ENCODE peak calls at places on chromosomes 3 and 15, in ten cellular contexts. One of them, this sample, is unnamed.
A peak's percentile ranks its signal among the peaks of the same experiment; 100 is the strongest.

GRCh38 chr3:32596926-32597369 is 26.3 kb upstream of the DYNC1LI1 start:
- DNase-seq in astrocyte of the cerebellum: no peak
- DNase-seq in A549: no peak
- DNase-seq in AG04450: peak; percentile 62
- DNase-seq in cardiac muscle cell: peak; percentile 35
- DNase-seq in left ventricle myocardium inferior: peak; percentile 38
- DNase-seq in endothelial cell of umbilical vein: no peak
- DNase-seq in WERI-Rb-1: no peak
- DNase-seq in epithelial cell of esophagus: no peak
- DNase-seq in tibial nerve: no peak
- DNase-seq in this sample: no peak

GRCh38 chr3:42115223-42115622 is 24.1 kb downstream of the TRAK1 start:
- DNase-seq in astrocyte of the cerebellum: no peak
- DNase-seq in A549: no peak
- DNase-seq in AG04450: no peak
- DNase-seq in cardiac muscle cell: no peak
- DNase-seq in left ventricle myocardium inferior: no peak
- DNase-seq in endothelial cell of umbilical vein: no peak
- DNase-seq in WERI-Rb-1: no peak
- DNase-seq in epithelial cell of esophagus: no peak
- DNase-seq in tibial nerve: no peak
- DNase-seq in this sample: no peak

GRCh38 chr3:56864090-56864489 is 62.3 kb upstream of the ARHGEF3 start:
- DNase-seq in astrocyte of the cerebellum: no peak
- DNase-seq in A549: no peak
- DNase-seq in AG04450: no peak
- DNase-seq in cardiac muscle cell: no peak
- DNase-seq in left ventricle myocardium inferior: no peak
- DNase-seq in endothelial cell of umbilical vein: no peak
- DNase-seq in WERI-Rb-1: no peak
- DNase-seq in epithelial cell of esophagus: no peak
- DNase-seq in tibial nerve: no peak
- DNase-seq in this sample: no peak

GRCh38 chr3:179768080-179768479 is 115.2 kb downstream of the USP13 start:
- DNase-seq in astrocyte of the cerebellum: peak; percentile 70
- DNase-seq in A549: peak; percentile 14
- DNase-seq in AG04450: peak; percentile 32
- DNase-seq in cardiac muscle cell: peak; percentile 69
- DNase-seq in left ventricle myocardium inferior: no peak
- DNase-seq in endothelial cell of umbilical vein: peak; percentile 43
- DNase-seq in WERI-Rb-1: peak; percentile 59
- DNase-seq in epithelial cell of esophagus: peak; percentile 70
- DNase-seq in tibial nerve: no peak
- DNase-seq in this sample: peak; percentile 3

GRCh38 chr3:105843895-105844500 is 24.8 kb downstream of the CBLB start:
- DNase-seq in astrocyte of the cerebellum: no peak
- DNase-seq in A549: no peak
- DNase-seq in AG04450: no peak
- DNase-seq in cardiac muscle cell: no peak
- DNase-seq in left ventricle myocardium inferior: no peak
- DNase-seq in endothelial cell of umbilical vein: no peak
- DNase-seq in WERI-Rb-1: no peak
- DNase-seq in epithelial cell of esophagus: no peak
- DNase-seq in tibial nerve: no peak
- DNase-seq in this sample: no peak

GRCh38 chr15:52214553-52214952 is 23.4 kb upstream of the GNB5 start:
- DNase-seq in astrocyte of the cerebellum: no peak
- DNase-seq in A549: no peak
- DNase-seq in AG04450: no peak
- DNase-seq in cardiac muscle cell: no peak
- DNase-seq in left ventricle myocardium inferior: no peak
- DNase-seq in endothelial cell of umbilical vein: no peak
- DNase-seq in WERI-Rb-1: no peak
- DNase-seq in epithelial cell of esophagus: no peak
- DNase-seq in tibial nerve: no peak
- DNase-seq in this sample: no peak

GRCh38 chr3:128378631-128379347 is 87.9 kb downstream of the DNAJB8 start:
- DNase-seq in astrocyte of the cerebellum: peak; percentile 27
- DNase-seq in A549: no peak
- DNase-seq in AG04450: peak; percentile 52
- DNase-seq in cardiac muscle cell: peak; percentile 38
- DNase-seq in left ventricle myocardium inferior: peak; percentile 53
- DNase-seq in endothelial cell of umbilical vein: no peak
- DNase-seq in WERI-Rb-1: no peak
- DNase-seq in epithelial cell of esophagus: no peak
- DNase-seq in tibial nerve: no peak
- DNase-seq in this sample: no peak

GRCh38 chr3:50610181-50610971 is 1.2 kb downstream of the CISH start:
- DNase-seq in astrocyte of the cerebellum: no peak
- DNase-seq in A549: no peak
- DNase-seq in AG04450: no peak
- DNase-seq in cardiac muscle cell: peak; percentile 34
- DNase-seq in left ventricle myocardium inferior: peak; percentile 22
- DNase-seq in endothelial cell of umbilical vein: no peak
- DNase-seq in WERI-Rb-1: no peak
- DNase-seq in epithelial cell of esophagus: no peak
- DNase-seq in tibial nerve: no peak
- DNase-seq in this sample: no peak

GRCh38 chr3:135084404-135084803 is 289.3 kb downstream of the EPHB1 start:
- DNase-seq in astrocyte of the cerebellum: no peak
- DNase-seq in A549: no peak
- DNase-seq in AG04450: no peak
- DNase-seq in cardiac muscle cell: no peak
- DNase-seq in left ventricle myocardium inferior: no peak
- DNase-seq in endothelial cell of umbilical vein: no peak
- DNase-seq in WERI-Rb-1: no peak
- DNase-seq in epithelial cell of esophagus: no peak
- DNase-seq in tibial nerve: no peak
- DNase-seq in this sample: no peak

GRCh38 chr3:194565597-194566190 is 67.5 kb downstream of the TMEM44 start:
- DNase-seq in astrocyte of the cerebellum: peak; percentile 46
- DNase-seq in A549: no peak
- DNase-seq in AG04450: no peak
- DNase-seq in cardiac muscle cell: peak; percentile 74
- DNase-seq in left ventricle myocardium inferior: no peak
- DNase-seq in endothelial cell of umbilical vein: no peak
- DNase-seq in WERI-Rb-1: no peak
- DNase-seq in epithelial cell of esophagus: no peak
- DNase-seq in tibial nerve: no peak
- DNase-seq in this sample: peak; percentile 94

GRCh38 chr3:9406856-9407626 is 9.6 kb downstream of the SETD5 start:
- DNase-seq in astrocyte of the cerebellum: no peak
- DNase-seq in A549: no peak
- DNase-seq in AG04450: no peak
- DNase-seq in cardiac muscle cell: no peak
- DNase-seq in left ventricle myocardium inferior: no peak
- DNase-seq in endothelial cell of umbilical vein: no peak
- DNase-seq in WERI-Rb-1: no peak
- DNase-seq in epithelial cell of esophagus: no peak
- DNase-seq in tibial nerve: no peak
- DNase-seq in this sample: no peak

GRCh38 chr3:185820973-185821758 is 3.7 kb downstream of the IGF2BP2 start:
- DNase-seq in astrocyte of the cerebellum: peak; percentile 78
- DNase-seq in A549: peak; percentile 42
- DNase-seq in AG04450: peak; percentile 78
- DNase-seq in cardiac muscle cell: peak; percentile 84
- DNase-seq in left ventricle myocardium inferior: no peak
- DNase-seq in endothelial cell of umbilical vein: peak; percentile 82
- DNase-seq in WERI-Rb-1: no peak
- DNase-seq in epithelial cell of esophagus: peak; percentile 87
- DNase-seq in tibial nerve: no peak
- DNase-seq in this sample: peak; percentile 74

GRCh38 chr3:8210752-8211405 is 290.7 kb upstream of the LMCD1 start:
- DNase-seq in astrocyte of the cerebellum: no peak
- DNase-seq in A549: no peak
- DNase-seq in AG04450: no peak
- DNase-seq in cardiac muscle cell: peak; percentile 29
- DNase-seq in left ventricle myocardium inferior: no peak
- DNase-seq in endothelial cell of umbilical vein: no peak
- DNase-seq in WERI-Rb-1: no peak
- DNase-seq in epithelial cell of esophagus: peak; percentile 85
- DNase-seq in tibial nerve: no peak
- DNase-seq in this sample: no peak

GRCh38 chr3:126546549-126547239 is 12.0 kb downstream of the C3orf22 start:
- DNase-seq in astrocyte of the cerebellum: no peak
- DNase-seq in A549: no peak
- DNase-seq in AG04450: no peak
- DNase-seq in cardiac muscle cell: no peak
- DNase-seq in left ventricle myocardium inferior: no peak
- DNase-seq in endothelial cell of umbilical vein: no peak
- DNase-seq in WERI-Rb-1: peak; percentile 10
- DNase-seq in epithelial cell of esophagus: no peak
- DNase-seq in tibial nerve: no peak
- DNase-seq in this sample: no peak

GRCh38 chr15:65460948-65461347 is 38.2 kb upstream of the IGDCC4 start:
- DNase-seq in astrocyte of the cerebellum: no peak
- DNase-seq in A549: no peak
- DNase-seq in AG04450: no peak
- DNase-seq in cardiac muscle cell: peak; percentile 2
- DNase-seq in left ventricle myocardium inferior: no peak
- DNase-seq in endothelial cell of umbilical vein: no peak
- DNase-seq in WERI-Rb-1: no peak
- DNase-seq in epithelial cell of esophagus: peak; percentile 21
- DNase-seq in tibial nerve: no peak
- DNase-seq in this sample: no peak

GRCh38 chr3:49164983-49165720 is 979 bp downstream of the CCDC71 start:
- DNase-seq in astrocyte of the cerebellum: no peak
- DNase-seq in A549: no peak
- DNase-seq in AG04450: no peak
- DNase-seq in cardiac muscle cell: no peak
- DNase-seq in left ventricle myocardium inferior: no peak
- DNase-seq in endothelial cell of umbilical vein: no peak
- DNase-seq in WERI-Rb-1: peak; percentile 68
- DNase-seq in epithelial cell of esophagus: no peak
- DNase-seq in tibial nerve: no peak
- DNase-seq in this sample: no peak

GRCh38 chr3:11136871-11137626 is 17.2 kb upstream of the HRH1 start:
- DNase-seq in astrocyte of the cerebellum: peak; percentile 100
- DNase-seq in A549: peak; percentile 100
- DNase-seq in AG04450: peak; percentile 100
- DNase-seq in cardiac muscle cell: peak; percentile 99
- DNase-seq in left ventricle myocardium inferior: no peak
- DNase-seq in endothelial cell of umbilical vein: peak; percentile 75
- DNase-seq in WERI-Rb-1: no peak
- DNase-seq in epithelial cell of esophagus: peak; percentile 100
- DNase-seq in tibial nerve: peak; percentile 55
- DNase-seq in this sample: peak; percentile 100

DNA sequence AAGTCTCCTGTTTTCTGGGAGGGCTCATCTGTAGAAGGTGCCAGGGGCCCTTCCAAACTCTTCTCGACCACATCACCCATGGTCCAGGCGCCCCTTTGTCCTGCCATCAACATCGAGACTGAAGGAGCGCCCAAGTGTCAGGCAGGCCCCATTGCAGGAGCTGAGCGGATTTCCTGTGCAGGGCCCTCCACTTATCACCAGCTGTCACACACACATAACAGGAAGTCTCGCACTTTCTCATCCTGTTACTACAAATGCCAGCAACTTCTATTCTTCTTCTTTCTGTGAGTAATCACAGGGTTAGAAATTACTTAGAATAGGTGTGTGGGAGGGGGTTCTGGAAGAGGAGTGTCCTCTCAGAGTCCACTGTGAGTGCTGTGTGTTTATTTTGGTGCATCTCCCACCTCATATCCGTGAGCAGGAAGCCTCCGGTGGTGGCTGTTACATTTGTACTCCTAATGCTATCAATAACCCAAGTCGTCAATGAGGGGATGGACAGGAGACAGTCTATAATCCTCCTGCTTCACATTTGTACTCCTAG is at the start of gene KLHL6:
- DNase-seq in astrocyte of the cerebellum: no peak
- DNase-seq in A549: no peak
- DNase-seq in AG04450: no peak
- DNase-seq in cardiac muscle cell: peak; percentile 26
- DNase-seq in left ventricle myocardium inferior: peak; percentile 46
- DNase-seq in endothelial cell of umbilical vein: peak; percentile 94
- DNase-seq in WERI-Rb-1: no peak
- DNase-seq in epithelial cell of esophagus: no peak
- DNase-seq in tibial nerve: peak; percentile 42
- DNase-seq in this sample: no peak
- H3K4me3 ChIP-seq in astrocyte of the cerebellum: no peak within 1 kb of the TSS
- H3K4me3 ChIP-seq in A549: no peak within 1 kb of the TSS
- H3K4me3 ChIP-seq in AG04450: no peak within 1 kb of the TSS
- H3K4me3 ChIP-seq in cardiac muscle cell: no peak within 1 kb of the TSS
- H3K4me3 ChIP-seq in left ventricle myocardium inferior: peak within 1 kb of the TSS; percentile 39
- H3K4me3 ChIP-seq in endothelial cell of umbilical vein: peak within 1 kb of the TSS; percentile 30
- H3K4me3 ChIP-seq in WERI-Rb-1: no peak within 1 kb of the TSS
- H3K4me3 ChIP-seq in epithelial cell of esophagus: no peak within 1 kb of the TSS
- H3K4me3 ChIP-seq in tibial nerve: peak within 1 kb of the TSS; percentile 25
- H3K4me3 ChIP-seq in this sample: no peak within 1 kb of the TSS

DNA sequence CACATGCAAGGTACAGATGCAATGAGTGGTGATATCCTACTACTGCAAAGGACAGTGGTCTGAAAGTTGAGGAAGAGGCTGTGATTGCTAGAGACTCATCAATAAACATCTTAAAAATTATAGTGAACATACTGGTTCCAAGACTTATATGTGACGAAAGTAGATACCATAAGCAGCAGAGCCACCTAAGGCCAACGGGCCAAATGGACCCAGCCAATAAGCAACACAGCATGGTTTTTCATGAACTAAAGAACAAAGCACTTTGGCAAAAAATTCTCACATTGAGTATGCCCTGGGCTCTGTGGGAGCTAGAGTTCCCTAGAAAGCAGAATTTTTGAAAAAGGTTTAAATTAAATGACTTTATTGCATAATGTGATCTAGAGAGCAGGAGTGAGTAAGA is 272.1 kb downstream of the SI start:
- DNase-seq in astrocyte of the cerebellum: no peak
- DNase-seq in A549: no peak
- DNase-seq in AG04450: no peak
- DNase-seq in cardiac muscle cell: no peak
- DNase-seq in left ventricle myocardium inferior: no peak
- DNase-seq in endothelial cell of umbilical vein: no peak
- DNase-seq in WERI-Rb-1: peak; percentile 26
- DNase-seq in epithelial cell of esophagus: peak; percentile 0
- DNase-seq in tibial nerve: no peak
- DNase-seq in this sample: no peak
- TF ChIP-seq CTCF in astrocyte of the cerebellum: no peak
- TF ChIP-seq CTCF in A549: no peak
- TF ChIP-seq CTCF in AG04450: no peak
- TF ChIP-seq CTCF in cardiac muscle cell: no peak
- TF ChIP-seq CTCF in left ventricle myocardium inferior: peak; percentile 35
- TF ChIP-seq CTCF in endothelial cell of umbilical vein: no peak
- TF ChIP-seq CTCF in WERI-Rb-1: peak; percentile 28
- TF ChIP-seq CTCF in epithelial cell of esophagus: no peak
- TF ChIP-seq CTCF in tibial nerve: no peak
- TF ChIP-seq CTCF in this sample: no peak

GRCh38 chr15:63044645-63045437 is 2.3 kb downstream of the TPM1 start:
- DNase-seq in astrocyte of the cerebellum: no peak
- DNase-seq in A549: no peak
- DNase-seq in AG04450: no peak
- DNase-seq in cardiac muscle cell: no peak
- DNase-seq in left ventricle myocardium inferior: peak; percentile 55
- DNase-seq in endothelial cell of umbilical vein: peak; percentile 43
- DNase-seq in WERI-Rb-1: peak; percentile 50
- DNase-seq in epithelial cell of esophagus: peak; percentile 52
- DNase-seq in tibial nerve: no peak
- DNase-seq in this sample: no peak
- H3K4me3 ChIP-seq in astrocyte of the cerebellum: peak overlapping the region; percentile 97
- H3K4me3 ChIP-seq in A549: peak overlapping the region; percentile 87
- H3K4me3 ChIP-seq in AG04450: peak overlapping the region; percentile 94
- H3K4me3 ChIP-seq in cardiac muscle cell: peak overlapping the region; percentile 96
- H3K4me3 ChIP-seq in left ventricle myocardium inferior: peak overlapping the region; percentile 83
- H3K4me3 ChIP-seq in endothelial cell of umbilical vein: peak overlapping the region; percentile 83
- H3K4me3 ChIP-seq in WERI-Rb-1: no peak overlapping the region
- H3K4me3 ChIP-seq in epithelial cell of esophagus: peak overlapping the region; percentile 91
- H3K4me3 ChIP-seq in tibial nerve: peak overlapping the region; percentile 71
- H3K4me3 ChIP-seq in this sample: peak overlapping the region; percentile 90

GRCh38 chr15:49901867-49902775 is 216.9 kb downstream of the ATP8B4 start:
- DNase-seq in astrocyte of the cerebellum: peak; percentile 35
- DNase-seq in A549: no peak
- DNase-seq in AG04450: no peak
- DNase-seq in cardiac muscle cell: peak; percentile 81
- DNase-seq in left ventricle myocardium inferior: no peak
- DNase-seq in endothelial cell of umbilical vein: no peak
- DNase-seq in WERI-Rb-1: no peak
- DNase-seq in epithelial cell of esophagus: peak; percentile 41
- DNase-seq in tibial nerve: no peak
- DNase-seq in this sample: no peak
- TF ChIP-seq CTCF in astrocyte of the cerebellum: peak; percentile 37
- TF ChIP-seq CTCF in A549: peak; percentile 72
- TF ChIP-seq CTCF in AG04450: peak; percentile 62
- TF ChIP-seq CTCF in cardiac muscle cell: peak; percentile 47
- TF ChIP-seq CTCF in left ventricle myocardium inferior: peak; percentile 29
- TF ChIP-seq CTCF in endothelial cell of umbilical vein: no peak
- TF ChIP-seq CTCF in WERI-Rb-1: no peak
- TF ChIP-seq CTCF in epithelial cell of esophagus: peak; percentile 44
- TF ChIP-seq CTCF in tibial nerve: peak; percentile 14
- TF ChIP-seq CTCF in this sample: peak; percentile 43

This sample was measured in BJ.